ENCODE peak calls at places on chromosomes 3 and 15, in four cellular contexts. One of them, this sample, is unnamed.

GRCh38 chr3:114846779-114847178 is 300.3 kb downstream of the ZBTB20 start:
- DNase-seq in HCT116: no peak
- DNase-seq in HepG2: no peak
- DNase-seq in K562: no peak
- DNase-seq in this sample: no peak

GRCh38 chr15:34721802-34722795 is 32.7 kb downstream of the GJD2 start:
- DNase-seq in HCT116: peak; percentile 7
- DNase-seq in K562: no peak
- DNase-seq in HepG2: peak; percentile 20
- DNase-seq in this sample: no peak

GRCh38 chr3:10940106-10940505 is 52.4 kb upstream of the SLC6A1 start:
- DNase-seq in HCT116: no peak
- DNase-seq in K562: no peak
- DNase-seq in HepG2: no peak
- DNase-seq in this sample: no peak

GRCh38 chr15:35986072-35986666 is 440.2 kb upstream of the DPH6 start:
- DNase-seq in K562: no peak
- DNase-seq in HCT116: no peak
- DNase-seq in HepG2: no peak
- DNase-seq in this sample: no peak

GRCh38 chr3:188212308-188212969 is 58.5 kb downstream of the LPP start:
- DNase-seq in K562: no peak
- DNase-seq in HepG2: peak; percentile 80
- DNase-seq in HCT116: no peak
- DNase-seq in this sample: no peak

GRCh38 chr3:127480196-127480933 is 110.2 kb downstream of the TPRA1 start:
- DNase-seq in K562: no peak
- DNase-seq in HepG2: no peak
- DNase-seq in HCT116: no peak
- DNase-seq in this sample: no peak

GRCh38 chr3:56923546-56924224 is 121.9 kb upstream of the ARHGEF3 start:
- DNase-seq in K562: no peak
- DNase-seq in HCT116: peak; percentile 18
- DNase-seq in HepG2: no peak
- DNase-seq in this sample: no peak

GRCh38 chr3:73618461-73618860 is 6.3 kb downstream of the PDZRN3 start:
- DNase-seq in HepG2: no peak
- DNase-seq in HCT116: no peak
- DNase-seq in K562: no peak
- DNase-seq in this sample: no peak

GRCh38 chr3:15471861-15472260 is 44.5 kb downstream of the EAF1 start:
- DNase-seq in HCT116: no peak
- DNase-seq in K562: no peak
- DNase-seq in HepG2: no peak
- DNase-seq in this sample: no peak

GRCh38 chr15:50907866-50908208 is 646 bp upstream of the AP4E1 start:
- DNase-seq in K562: no peak
- DNase-seq in HepG2: peak; percentile 44
- DNase-seq in HCT116: peak; percentile 15
- DNase-seq in this sample: no peak

GRCh38 chr3:150631515-150632221 is 28.5 kb downstream of the SELENOT start:
- DNase-seq in HCT116: no peak
- DNase-seq in K562: no peak
- DNase-seq in HepG2: no peak
- DNase-seq in this sample: no peak

GRCh38 chr3:165523801-165524200 is 313.4 kb downstream of the BCHE start:
- DNase-seq in HCT116: no peak
- DNase-seq in HepG2: no peak
- DNase-seq in K562: no peak
- DNase-seq in this sample: no peak

GRCh38 chr3:133859381-133860245 is 36.1 kb downstream of the RAB6B start:
- DNase-seq in HCT116: no peak
- DNase-seq in K562: no peak
- DNase-seq in HepG2: no peak
- DNase-seq in this sample: no peak

GRCh38 chr3:99114565-99115291 is 213.2 kb upstream of the DCBLD2 start:
- DNase-seq in HCT116: peak; percentile 49
- DNase-seq in HepG2: peak; percentile 20
- DNase-seq in K562: no peak
- DNase-seq in this sample: no peak

GRCh38 chr3:179196098-179196497 is 47.9 kb downstream of the PIK3CA start:
- DNase-seq in HCT116: no peak
- DNase-seq in HepG2: no peak
- DNase-seq in K562: no peak
- DNase-seq in this sample: peak; percentile 24

GRCh38 chr3:168127466-168127865 is 31.7 kb upstream of the GOLIM4 start:
- DNase-seq in K562: no peak
- DNase-seq in HCT116: no peak
- DNase-seq in HepG2: no peak
- DNase-seq in this sample: no peak

GRCh38 chr15:76058714-76059319 is 968 bp upstream of the TMEM266 start:
- DNase-seq in HCT116: no peak
- DNase-seq in HepG2: peak; percentile 15
- DNase-seq in K562: peak; percentile 17
- DNase-seq in this sample: peak; percentile 19

GRCh38 chr3:65402597-65402996 is 636.1 kb downstream of the MAGI1 start:
- DNase-seq in K562: no peak
- DNase-seq in HepG2: no peak
- DNase-seq in HCT116: no peak
- DNase-seq in this sample: no peak

GRCh38 chr3:184338538-184338945 is 1.1 kb downstream of the FAM131A start:
- DNase-seq in K562: no peak
- DNase-seq in HepG2: no peak
- DNase-seq in HCT116: no peak
- DNase-seq in this sample: no peak

GRCh38 chr3:194690501-194691372 is 5.1 kb downstream of the FAM43A start:
- DNase-seq in HCT116: no peak
- DNase-seq in HepG2: peak; percentile 51
- DNase-seq in K562: no peak
- DNase-seq in this sample: no peak

GRCh38 chr3:23055733-23056376 is 147.3 kb upstream of the UBE2E2 start:
- DNase-seq in K562: no peak
- DNase-seq in HepG2: no peak
- DNase-seq in HCT116: no peak
- DNase-seq in this sample: no peak
- TF ChIP-seq CEBPB in K562: no peak
- TF ChIP-seq CEBPB in HepG2: no peak
- TF ChIP-seq CEBPB in HCT116: no peak
- TF ChIP-seq CEBPB in this sample: peak; percentile 37

GRCh38 chr3:23820888-23821287 is 15.1 kb downstream of the UBE2E1 start:
- DNase-seq in HCT116: no peak
- DNase-seq in HepG2: no peak
- DNase-seq in K562: no peak
- DNase-seq in this sample: no peak
- TF ChIP-seq ZBTB33 in HCT116: no peak
- TF ChIP-seq ZBTB33 in HepG2: no peak
- TF ChIP-seq ZBTB33 in K562: no peak
- TF ChIP-seq ZBTB33 in this sample: no peak

DNA sequence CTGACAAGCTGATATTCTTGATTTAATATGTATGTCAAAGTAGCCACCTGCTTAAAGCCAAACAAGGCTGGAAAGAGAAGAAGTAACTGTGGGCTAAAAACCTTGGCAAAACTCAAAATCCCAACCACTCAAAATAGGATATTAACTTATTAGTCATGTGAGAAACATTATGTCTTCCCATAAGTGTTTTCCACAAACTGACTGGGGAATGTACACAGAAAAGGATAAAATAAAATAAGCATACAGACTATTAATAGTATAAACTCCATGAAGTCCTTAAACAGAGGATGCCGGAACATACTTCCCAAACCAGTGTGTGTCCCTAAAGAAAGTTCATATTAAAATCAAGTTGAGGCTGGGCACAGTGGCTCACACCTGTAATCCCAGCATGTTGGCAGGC is 263.7 kb upstream of the THBS1 start:
- DNase-seq in HCT116: no peak
- DNase-seq in HepG2: no peak
- DNase-seq in K562: no peak
- DNase-seq in this sample: no peak
- TF ChIP-seq SP1 in HCT116: no peak
- TF ChIP-seq SP1 in HepG2: no peak
- TF ChIP-seq SP1 in K562: no peak
- TF ChIP-seq SP1 in this sample: no peak

GRCh38 chr3:177598110-177598833 is 401.0 kb upstream of the TBL1XR1 start:
- DNase-seq in HCT116: no peak
- DNase-seq in K562: no peak
- DNase-seq in HepG2: no peak
- DNase-seq in this sample: no peak

GRCh38 chr3:177597325-177598109 is 400.2 kb upstream of the TBL1XR1 start:
- DNase-seq in K562: no peak
- DNase-seq in HepG2: no peak
- DNase-seq in HCT116: no peak
- DNase-seq in this sample: no peak

GRCh38 chr3:177595789-177596188 is 398.5 kb upstream of the TBL1XR1 start:
- DNase-seq in K562: no peak
- DNase-seq in HCT116: no peak
- DNase-seq in HepG2: no peak
- DNase-seq in this sample: no peak

GRCh38 chr3:177596248-177596821 is 399.1 kb upstream of the TBL1XR1 start:
- DNase-seq in HCT116: peak; percentile 21
- DNase-seq in K562: no peak
- DNase-seq in HepG2: no peak
- DNase-seq in this sample: no peak

GRCh38 chr3:177596822-177597271 is 399.6 kb upstream of the TBL1XR1 start:
- DNase-seq in HepG2: no peak
- DNase-seq in K562: no peak
- DNase-seq in HCT116: no peak
- DNase-seq in this sample: no peak
- TF ChIP-seq CEBPB in HepG2: no peak
- TF ChIP-seq CEBPB in K562: no peak
- TF ChIP-seq CEBPB in HCT116: no peak
- TF ChIP-seq CEBPB in this sample: no peak

DNA sequence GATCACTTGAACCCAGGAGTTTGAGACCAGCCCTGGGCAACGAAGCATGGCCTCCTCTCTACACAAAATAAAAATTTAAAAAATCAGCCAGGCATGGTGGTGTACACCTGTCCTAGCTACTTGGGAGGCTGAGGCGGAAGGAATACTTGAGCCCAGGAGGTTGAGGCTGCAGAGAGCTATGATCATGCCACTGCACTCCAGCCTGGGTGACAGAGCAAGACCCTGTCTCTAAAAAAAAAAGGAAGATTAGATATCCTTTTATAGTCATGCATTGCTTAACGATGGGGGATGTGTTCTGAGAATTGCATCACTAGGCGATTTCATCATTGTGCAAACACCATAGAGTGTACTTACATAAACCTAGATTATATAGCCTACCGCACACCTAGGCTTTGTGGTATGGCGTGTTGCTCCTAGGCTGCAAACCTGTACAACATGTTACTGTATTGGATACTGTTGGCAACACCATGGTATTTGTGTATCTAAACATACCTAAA is 12.6 kb downstream of the ALAS1 start:
- DNase-seq in HepG2: peak; percentile 96
- DNase-seq in HCT116: no peak
- DNase-seq in K562: no peak
- DNase-seq in this sample: no peak
- TF ChIP-seq ZBTB33 in HepG2: peak; percentile 38
- TF ChIP-seq ZBTB33 in HCT116: no peak
- TF ChIP-seq ZBTB33 in K562: no peak
- TF ChIP-seq ZBTB33 in this sample: no peak